ENCODE peak calls at places on chromosomes 12 and 14, in ten cellular contexts. P is heart left ventricle; Y is AG04450; W is endothelial cell of umbilical vein; Z is GM23248; K is aorta; G is lower lobe of right lung; Q is CD8-positive, alpha-beta memory T cell; E is IMR-90; J is heart right ventricle. X is an unnamed sample. For H3K27me3, the result is how much of the 10 kb centered on the place peaks cover.

GRCh38 chr14:89672636-89673279 is 255.7 kb upstream of the FOXN3 start:
- DNase-seq in P (no peak), Y (no peak), W (no peak), Z (no peak), K (no peak), G (no peak), Q (no peak), E (no peak), J (peak), X (peak)

GRCh38 chr12:58896278-58896677 is 24.0 kb downstream of the LRIG3 start:
- DNase-seq in P (no peak), Y (no peak), W (no peak), Z (no peak), K (no peak), G (no peak), Q (no peak), E (no peak), J (no peak), X (no peak)

GRCh38 chr12:120835657-120836056 is 68.5 kb downstream of the SPPL3 start:
- DNase-seq in P (no peak), Y (no peak), W (no peak), Z (no peak), K (no peak), G (no peak), Q (no peak), E (no peak), J (no peak), X (no peak)

GRCh38 chr12:127516467-127516866 is 750.5 kb upstream of the TMEM132C start:
- DNase-seq in P (no peak), Y (no peak), W (no peak), Z (peak), K (no peak), G (no peak), Q (no peak), E (peak), J (no peak), X (no peak)

GRCh38 chr14:24887623-24888304 is 162.2 kb downstream of the STXBP6 start:
- DNase-seq in P (no peak), Y (no peak), W (no peak), Z (peak), K (no peak), G (no peak), Q (no peak), E (peak), J (no peak), X (no peak)

GRCh38 chr12:32264995-32265394 is 134.4 kb upstream of the FGD4 start:
- DNase-seq in P (no peak), Y (no peak), W (peak), Z (peak), K (no peak), G (no peak), Q (no peak), E (peak), J (no peak), X (no peak)

GRCh38 chr12:100608776-100609175 is 35.3 kb downstream of the GAS2L3 start:
- DNase-seq in P (no peak), Y (no peak), W (no peak), Z (no peak), K (no peak), G (peak), Q (no peak), E (no peak), J (peak), X (peak)

GRCh38 chr12:97602315-97602714 is 139.7 kb downstream of the RMST start:
- DNase-seq in P (no peak), Y (no peak), W (no peak), Z (no peak), K (no peak), G (no peak), Q (no peak), E (no peak), J (no peak), X (peak)

GRCh38 chr12:121189061-121189886 is 20.7 kb upstream of the P2RX4 start:
- DNase-seq in P (no peak), Y (no peak), W (peak), Z (no peak), K (no peak), G (no peak), Q (no peak), E (no peak), J (no peak), X (no peak)

GRCh38 chr14:90969493-90970166 is 90.8 kb downstream of the RPS6KA5 start:
- DNase-seq in P (no peak), Y (no peak), W (peak), Z (no peak), K (no peak), G (no peak), Q (no peak), E (no peak), J (no peak), X (no peak)

GRCh38 chr12:55847033-55847432 is 4.3 kb upstream of the MMP19 start:
- DNase-seq in P (peak), Y (peak), W (peak), Z (peak), K (peak), G (peak), Q (no peak), E (peak), J (no peak), X (no peak)

GRCh38 chr12:111171334-111171733 is 197.6 kb downstream of the PHETA1 start:
- DNase-seq in P (no peak), Y (no peak), W (no peak), Z (no peak), K (no peak), G (no peak), Q (no peak), E (no peak), J (no peak), X (no peak)

GRCh38 chr12:94207467-94208432 is 59.4 kb downstream of the PLXNC1 start:
- DNase-seq in P (no peak), Y (no peak), W (no peak), Z (no peak), K (no peak), G (no peak), Q (no peak), E (no peak), J (no peak), X (no peak)

GRCh38 chr14:80005561-80005960 is 205.7 kb downstream of the DIO2 start:
- DNase-seq in P (no peak), Y (no peak), W (no peak), Z (no peak), K (no peak), G (no peak), Q (no peak), E (no peak), J (no peak), X (no peak)

GRCh38 chr12:59615392-59616165 is 19.8 kb downstream of the SLC16A7 start:
- DNase-seq in P (peak), Y (no peak), W (no peak), Z (no peak), K (no peak), G (no peak), Q (no peak), E (no peak), J (peak), X (no peak)

GRCh38 chr14:102539544-102540309 is 30.2 kb upstream of the ANKRD9 start:
- DNase-seq in P (peak), Y (peak), W (no peak), Z (no peak), K (no peak), G (no peak), Q (no peak), E (peak), J (peak), X (no peak)

GRCh38 chr14:30195946-30196345 is 268.3 kb upstream of the PRKD1 start:
- DNase-seq in P (no peak), Y (no peak), W (no peak), Z (peak), K (no peak), G (no peak), Q (no peak), E (peak), J (no peak), X (no peak)

GRCh38 chr14:95136631-95137030 is 20.7 kb downstream of the DICER1 start:
- DNase-seq in P (no peak), Y (no peak), W (no peak), Z (no peak), K (no peak), G (no peak), Q (no peak), E (peak), J (no peak), X (no peak)

GRCh38 chr12:62250671-62251608 is 9.3 kb upstream of the USP15 start:
- DNase-seq in P (no peak), Y (no peak), W (no peak), Z (peak), K (no peak), G (no peak), Q (no peak), E (peak), J (no peak), X (peak)

GRCh38 chr14:23095196-23096108 is at the start of gene C14orf119:
- DNase-seq in P (peak), Y (peak), W (peak), Z (peak), K (peak), G (peak), Q (peak), E (peak), J (peak), X (peak)

GRCh38 chr12:25972783-25973182 is 14.3 kb downstream of the RASSF8 start:
- DNase-seq in P (no peak), Y (no peak), W (no peak), Z (peak), K (no peak), G (no peak), Q (no peak), E (peak), J (no peak), X (no peak)

GRCh38 chr14:80764496-80764895 is 177.0 kb downstream of the CEP128 start:
- DNase-seq in P (no peak), Y (no peak), W (no peak), Z (no peak), K (no peak), G (no peak), Q (no peak), E (peak), J (no peak), X (no peak)

GRCh38 chr12:124369055-124369900 is 74.4 kb downstream of the RFLNA start:
- DNase-seq in P (peak), Y (peak), W (peak), Z (peak), K (peak), G (peak), Q (no peak), E (peak), J (peak), X (peak)

GRCh38 chr12:121038861-121039654 is at the start of gene OASL:
- DNase-seq in P (peak), Y (no peak), W (peak), Z (peak), K (no peak), G (peak), Q (peak), E (no peak), J (no peak), X (peak)

GRCh38 chr12:114655934-114656697 is 27.9 kb downstream of the TBX3 start:
- DNase-seq in P (no peak), Y (peak), W (peak), Z (no peak), K (no peak), G (no peak), Q (no peak), E (peak), J (no peak), X (no peak)

GRCh38 chr14:91317381-91318313 is 73.1 kb upstream of the GPR68 start:
- DNase-seq in P (peak), Y (no peak), W (peak), Z (peak), K (peak), G (peak), Q (peak), E (no peak), J (peak), X (peak)

GRCh38 chr14:55607386-55607785 is 27.4 kb downstream of the KTN1 start:
- DNase-seq in P (no peak), Y (no peak), W (peak), Z (no peak), K (no peak), G (no peak), Q (no peak), E (no peak), J (no peak), X (no peak)

GRCh38 chr14:105999361-106000028 is 473.1 kb downstream of the TMEM121 start:
- DNase-seq in P (peak), Y (no peak), W (no peak), Z (peak), K (no peak), G (peak), Q (peak), E (no peak), J (peak), X (no peak)

GRCh38 chr12:6468283-6468575 is 2.2 kb downstream of the VAMP1 start:
- DNase-seq in P (no peak), Y (no peak), W (no peak), Z (peak), K (no peak), G (no peak), Q (no peak), E (peak), J (no peak), X (no peak)

GRCh38 chr12:66217342-66217929 is 28.4 kb downstream of the IRAK3 start:
- DNase-seq in P (no peak), Y (no peak), W (peak), Z (no peak), K (no peak), G (no peak), Q (no peak), E (no peak), J (no peak), X (no peak)

GRCh38 chr14:99118946-99119345 is 153.1 kb downstream of the BCL11B start:
- DNase-seq in P (no peak), Y (no peak), W (no peak), Z (no peak), K (no peak), G (no peak), Q (no peak), E (no peak), J (no peak), X (no peak)

DNA sequence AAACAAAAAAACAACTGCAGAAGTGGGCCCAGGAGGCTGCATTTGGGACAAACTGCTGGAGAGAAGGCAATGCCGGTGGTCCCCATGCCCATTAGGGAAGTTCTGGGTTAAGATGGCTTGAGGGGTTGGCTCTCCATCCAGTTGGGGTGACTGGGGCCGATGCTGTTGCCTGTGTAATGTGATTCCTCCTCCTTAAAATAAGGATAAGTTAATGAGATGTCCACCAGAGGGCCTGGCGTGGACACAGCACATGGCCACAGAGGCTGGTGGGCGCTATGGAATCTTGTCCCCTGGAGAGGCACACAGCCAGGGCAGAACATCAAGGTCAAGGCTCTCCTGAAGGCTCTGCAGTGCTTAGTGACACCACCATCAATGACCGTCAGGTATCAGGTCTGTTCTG is 1.0 kb upstream of the TESC start:
- DNase-seq in P (peak), Y (no peak), W (no peak), Z (peak), K (peak), G (no peak), Q (no peak), E (peak), J (no peak), X (peak)
- H3K27me3 ChIP-seq in P (under half), Y (half or more), W (under half), Z (half or more), K (under half), G (under half), Q (under half), E (half or more), J (under half), X (under half)

GRCh38 chr12:132182711-132183365 is 38.6 kb downstream of the NOC4L start:
- DNase-seq in P (no peak), Y (no peak), W (no peak), Z (no peak), K (no peak), G (no peak), Q (no peak), E (no peak), J (no peak), X (no peak)
- H3K27me3 ChIP-seq in P (under half), Y (under half), W (under half), Z (under half), K (under half), G (under half), Q (under half), E (under half), J (under half), X (under half)

GRCh38 chr14:50063876-50064420 is 52.4 kb downstream of the VCPKMT start:
- DNase-seq in P (no peak), Y (no peak), W (no peak), Z (no peak), K (no peak), G (no peak), Q (no peak), E (no peak), J (no peak), X (no peak)
- H3K27me3 ChIP-seq in P (under half), Y (under half), W (under half), Z (under half), K (under half), G (under half), Q (under half), E (under half), J (under half), X (under half)

GRCh38 chr12:52703424-52703823 is at the start of gene KRT77:
- DNase-seq in P (no peak), Y (no peak), W (no peak), Z (no peak), K (no peak), G (no peak), Q (no peak), E (no peak), J (no peak), X (no peak)
- H3K27me3 ChIP-seq in P (under half), Y (under half), W (under half), Z (under half), K (under half), G (under half), Q (under half), E (under half), J (under half), X (under half)

GRCh38 chr14:68738559-68738958 is 54.3 kb downstream of the ZFP36L1 start:
- DNase-seq in P (no peak), Y (no peak), W (no peak), Z (no peak), K (no peak), G (no peak), Q (no peak), E (no peak), J (no peak), X (no peak)

GRCh38 chr14:68736519-68736918 is 56.3 kb downstream of the ZFP36L1 start:
- DNase-seq in P (no peak), Y (no peak), W (no peak), Z (peak), K (no peak), G (no peak), Q (no peak), E (no peak), J (no peak), X (no peak)

GRCh38 chr14:68734231-68734732 is 58.6 kb downstream of the ZFP36L1 start:
- DNase-seq in P (no peak), Y (no peak), W (peak), Z (no peak), K (no peak), G (no peak), Q (no peak), E (peak), J (no peak), X (no peak)

GRCh38 chr14:68733086-68733621 is 59.7 kb downstream of the ZFP36L1 start:
- DNase-seq in P (no peak), Y (no peak), W (no peak), Z (no peak), K (no peak), G (no peak), Q (no peak), E (no peak), J (no peak), X (no peak)

GRCh38 chr14:68735836-68736235 is 57.0 kb downstream of the ZFP36L1 start:
- DNase-seq in P (no peak), Y (no peak), W (no peak), Z (no peak), K (no peak), G (no peak), Q (no peak), E (no peak), J (no peak), X (no peak)
- H3K27me3 ChIP-seq in P (under half), Y (under half), W (under half), Z (under half), K (under half), G (under half), Q (under half), E (under half), J (under half), X (under half)

GRCh38 chr14:76309572-76310551 is 66.1 kb upstream of the ESRRB start:
- DNase-seq in P (peak), Y (no peak), W (no peak), Z (no peak), K (peak), G (no peak), Q (no peak), E (no peak), J (peak), X (no peak)
- H3K27me3 ChIP-seq in P (under half), Y (under half), W (under half), Z (under half), K (under half), G (under half), Q (under half), E (under half), J (under half), X (under half)

DNA sequence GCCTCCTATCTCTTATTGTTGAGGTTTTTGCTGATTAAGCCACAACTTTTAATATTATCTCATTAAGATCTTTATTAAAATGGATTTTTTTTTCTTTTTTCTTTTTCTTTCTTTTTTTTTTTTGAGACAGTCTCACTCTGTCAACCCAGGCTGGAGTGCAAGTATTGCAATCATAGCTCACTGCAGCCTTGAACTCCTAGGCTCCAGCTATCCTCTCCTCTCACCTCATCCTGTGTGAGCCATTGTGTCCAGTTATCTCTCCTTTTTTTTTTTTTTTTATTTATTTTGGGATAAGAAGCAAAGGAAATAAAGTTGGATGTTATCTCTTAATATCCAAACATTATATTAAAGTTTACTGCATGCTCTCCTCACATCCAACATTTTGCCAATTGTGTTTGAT is 12.7 kb downstream of the VEZT start:
- DNase-seq in P (no peak), Y (no peak), W (no peak), Z (no peak), K (no peak), G (no peak), Q (no peak), E (no peak), J (no peak), X (no peak)
- H3K27me3 ChIP-seq in P (under half), Y (under half), W (under half), Z (under half), K (under half), G (under half), Q (under half), E (under half), J (under half), X (under half)

X was measured in thyroid gland.